ENCODE peak calls at places on chromosome 10, in four cellular contexts. One of them, this sample, is unnamed.

GRCh38 chr10:3406556-3406955 is 234.0 kb upstream of the PITRM1 start:
- DNase-seq in heart left ventricle: no peak
- DNase-seq in HFF-Myc: no peak
- DNase-seq in transverse colon: no peak
- DNase-seq in this sample: no peak

GRCh38 chr10:97633921-97634320 is 621 bp upstream of the MORN4 start:
- DNase-seq in heart left ventricle: no peak
- DNase-seq in HFF-Myc: no peak
- DNase-seq in transverse colon: peak; percentile 10
- DNase-seq in this sample: peak; percentile 34

GRCh38 chr10:132223156-132223590 is 36.4 kb downstream of the DPYSL4 start:
- DNase-seq in heart left ventricle: peak; percentile 83
- DNase-seq in HFF-Myc: peak; percentile 67
- DNase-seq in transverse colon: peak; percentile 80
- DNase-seq in this sample: peak; percentile 85

GRCh38 chr10:93219347-93219746 is 145.7 kb downstream of the CYP26A1 start:
- DNase-seq in heart left ventricle: no peak
- DNase-seq in HFF-Myc: no peak
- DNase-seq in transverse colon: no peak
- DNase-seq in this sample: no peak

GRCh38 chr10:76350583-76350982 is 919.2 kb downstream of the LRMDA start:
- DNase-seq in heart left ventricle: no peak
- DNase-seq in HFF-Myc: no peak
- DNase-seq in transverse colon: no peak
- DNase-seq in this sample: no peak

GRCh38 chr10:130053561-130053960 is 57.1 kb downstream of the C10orf143 start:
- DNase-seq in heart left ventricle: no peak
- DNase-seq in HFF-Myc: peak; percentile 7
- DNase-seq in transverse colon: no peak
- DNase-seq in this sample: no peak

GRCh38 chr10:3030765-3031164 is 36.6 kb upstream of the PFKP start:
- DNase-seq in heart left ventricle: no peak
- DNase-seq in HFF-Myc: no peak
- DNase-seq in transverse colon: no peak
- DNase-seq in this sample: no peak

GRCh38 chr10:34689053-34689452 is 126.0 kb downstream of the PARD3 start:
- DNase-seq in heart left ventricle: no peak
- DNase-seq in HFF-Myc: no peak
- DNase-seq in transverse colon: no peak
- DNase-seq in this sample: peak; percentile 70

GRCh38 chr10:32005050-32005449 is 51.2 kb downstream of the KIF5B start:
- DNase-seq in heart left ventricle: no peak
- DNase-seq in HFF-Myc: peak; percentile 31
- DNase-seq in transverse colon: peak; percentile 27
- DNase-seq in this sample: peak; percentile 58

GRCh38 chr10:36759111-36759805 is 366.1 kb upstream of the ANKRD30A start:
- DNase-seq in heart left ventricle: no peak
- DNase-seq in HFF-Myc: no peak
- DNase-seq in transverse colon: no peak
- DNase-seq in this sample: peak; percentile 90

GRCh38 chr10:119761106-119761505 is 35.3 kb downstream of the INPP5F start:
- DNase-seq in heart left ventricle: no peak
- DNase-seq in HFF-Myc: peak; percentile 39
- DNase-seq in transverse colon: no peak
- DNase-seq in this sample: peak; percentile 79

GRCh38 chr10:105827133-105827532 is 1186.0 kb downstream of the SORCS3 start:
- DNase-seq in heart left ventricle: no peak
- DNase-seq in HFF-Myc: no peak
- DNase-seq in transverse colon: no peak
- DNase-seq in this sample: no peak

GRCh38 chr10:47277352-47278151 is 22.4 kb upstream of the GDF10 start:
- DNase-seq in heart left ventricle: no peak
- DNase-seq in HFF-Myc: no peak
- DNase-seq in transverse colon: no peak
- DNase-seq in this sample: no peak

GRCh38 chr10:30056767-30057355 is 2.5 kb downstream of the JCAD start:
- DNase-seq in heart left ventricle: no peak
- DNase-seq in HFF-Myc: no peak
- DNase-seq in transverse colon: no peak
- DNase-seq in this sample: no peak

GRCh38 chr10:43254881-43255643 is 11.8 kb downstream of the RASGEF1A start:
- DNase-seq in heart left ventricle: no peak
- DNase-seq in HFF-Myc: no peak
- DNase-seq in transverse colon: no peak
- DNase-seq in this sample: no peak

GRCh38 chr10:106705576-106706526 is 458.7 kb downstream of the SORCS1 start:
- DNase-seq in heart left ventricle: peak; percentile 33
- DNase-seq in HFF-Myc: peak; percentile 26
- DNase-seq in transverse colon: peak; percentile 53
- DNase-seq in this sample: peak; percentile 76

GRCh38 chr10:128631801-128632241 is 505.6 kb upstream of the MKI67 start:
- DNase-seq in heart left ventricle: no peak
- DNase-seq in HFF-Myc: no peak
- DNase-seq in transverse colon: no peak
- DNase-seq in this sample: peak; percentile 10

GRCh38 chr10:110485541-110485940 is 12.2 kb upstream of the DUSP5 start:
- DNase-seq in heart left ventricle: no peak
- DNase-seq in HFF-Myc: no peak
- DNase-seq in transverse colon: no peak
- DNase-seq in this sample: no peak

GRCh38 chr10:107336061-107336460 is 171.6 kb upstream of the SORCS1 start:
- DNase-seq in heart left ventricle: no peak
- DNase-seq in HFF-Myc: no peak
- DNase-seq in transverse colon: no peak
- DNase-seq in this sample: no peak

GRCh38 chr10:63522129-63522687 is 1.0 kb downstream of the REEP3 start:
- DNase-seq in heart left ventricle: no peak
- DNase-seq in HFF-Myc: no peak
- DNase-seq in transverse colon: no peak
- DNase-seq in this sample: peak; percentile 31

DNA sequence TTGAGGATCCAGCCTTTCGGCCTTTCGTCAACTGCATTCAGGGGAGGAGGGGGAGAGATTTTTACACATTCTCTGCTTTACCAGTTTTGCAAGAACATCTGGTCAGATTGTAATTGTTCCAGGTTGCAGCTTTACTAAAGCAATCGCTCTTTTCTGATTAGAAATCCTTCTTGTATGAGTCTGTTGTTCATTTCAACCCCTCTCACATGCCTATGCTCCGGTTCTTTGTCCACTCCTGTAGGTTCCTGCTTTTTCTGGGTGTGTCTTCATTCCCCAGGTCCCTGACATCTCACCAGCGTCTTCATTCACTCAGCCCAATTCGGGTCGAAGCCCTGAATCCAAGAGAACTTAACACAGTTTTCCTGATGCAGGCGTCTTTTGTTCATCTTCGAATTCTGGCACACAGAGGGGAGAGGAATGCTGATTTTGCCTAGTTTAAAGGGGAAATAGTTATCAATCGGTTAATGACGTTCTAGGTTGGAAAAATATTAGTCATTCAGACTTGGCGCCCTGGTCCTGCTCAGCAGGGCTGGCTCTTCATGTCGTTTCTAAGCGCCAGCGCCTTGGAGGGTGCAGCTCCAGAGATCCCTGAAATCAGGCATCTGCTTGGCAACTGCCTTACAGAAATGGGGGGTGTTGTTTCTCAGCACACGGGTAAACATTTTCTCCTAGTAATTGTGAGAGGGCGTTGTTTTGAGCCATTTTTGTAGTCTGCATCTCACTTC is 1.1 kb upstream of the PRTFDC1 start:
- DNase-seq in heart left ventricle: peak; percentile 29
- DNase-seq in HFF-Myc: no peak
- DNase-seq in transverse colon: no peak
- DNase-seq in this sample: peak; percentile 88
- H3K4me3 ChIP-seq in heart left ventricle: peak overlapping the region; percentile 47
- H3K4me3 ChIP-seq in HFF-Myc: peak overlapping the region; percentile 25
- H3K4me3 ChIP-seq in transverse colon: peak overlapping the region; percentile 63
- H3K4me3 ChIP-seq in this sample: no peak overlapping the region

DNA sequence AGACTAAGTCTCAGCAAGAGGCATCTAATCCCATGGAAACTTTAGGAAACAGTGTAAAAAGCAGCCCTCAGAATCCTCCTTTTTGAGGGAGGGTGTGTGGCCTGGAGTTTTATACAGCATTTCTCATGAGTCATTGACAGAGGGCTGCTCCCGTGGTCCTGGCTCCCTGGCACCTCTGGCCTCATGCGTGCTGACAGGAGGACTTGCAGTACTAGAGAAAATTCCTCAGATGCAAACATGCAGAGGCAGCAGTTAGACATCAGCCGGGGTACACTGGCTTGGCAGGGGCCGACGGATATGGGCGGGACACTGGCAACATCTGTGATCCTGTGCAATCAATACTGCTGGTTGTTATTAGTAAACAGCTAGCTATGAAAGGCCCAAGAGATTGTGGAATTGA is 925.1 kb upstream of the CELF2 start:
- DNase-seq in heart left ventricle: peak; percentile 30
- DNase-seq in HFF-Myc: no peak
- DNase-seq in transverse colon: no peak
- DNase-seq in this sample: peak; percentile 86
- H3K4me3 ChIP-seq in heart left ventricle: no peak overlapping the region
- H3K4me3 ChIP-seq in HFF-Myc: no peak overlapping the region
- H3K4me3 ChIP-seq in transverse colon: no peak overlapping the region
- H3K4me3 ChIP-seq in this sample: no peak overlapping the region

GRCh38 chr10:91366687-91367086 is 43.5 kb upstream of the HECTD2 start:
- DNase-seq in heart left ventricle: no peak
- DNase-seq in HFF-Myc: no peak
- DNase-seq in transverse colon: no peak
- DNase-seq in this sample: no peak
- H3K4me3 ChIP-seq in heart left ventricle: no peak overlapping the region
- H3K4me3 ChIP-seq in HFF-Myc: no peak overlapping the region
- H3K4me3 ChIP-seq in transverse colon: no peak overlapping the region
- H3K4me3 ChIP-seq in this sample: no peak overlapping the region

GRCh38 chr10:121926157-121926556 is 1.7 kb downstream of the ATE1 start:
- DNase-seq in heart left ventricle: no peak
- DNase-seq in HFF-Myc: no peak
- DNase-seq in transverse colon: no peak
- DNase-seq in this sample: no peak
- H3K4me3 ChIP-seq in heart left ventricle: peak overlapping the region; percentile 90
- H3K4me3 ChIP-seq in HFF-Myc: peak overlapping the region; percentile 92
- H3K4me3 ChIP-seq in transverse colon: peak overlapping the region; percentile 73
- H3K4me3 ChIP-seq in this sample: no peak overlapping the region

GRCh38 chr10:75295901-75296441 is 60.2 kb upstream of the COMTD1 start:
- DNase-seq in heart left ventricle: peak; percentile 44
- DNase-seq in HFF-Myc: no peak
- DNase-seq in transverse colon: no peak
- DNase-seq in this sample: peak; percentile 18
- H3K4me3 ChIP-seq in heart left ventricle: no peak overlapping the region
- H3K4me3 ChIP-seq in HFF-Myc: no peak overlapping the region
- H3K4me3 ChIP-seq in transverse colon: peak overlapping the region; percentile 60
- H3K4me3 ChIP-seq in this sample: no peak overlapping the region

GRCh38 chr10:99234739-99235468 is 748 bp downstream of the HPSE2 start:
- DNase-seq in heart left ventricle: no peak
- DNase-seq in HFF-Myc: no peak
- DNase-seq in transverse colon: no peak
- DNase-seq in this sample: peak; percentile 20
- H3K4me3 ChIP-seq in heart left ventricle: peak overlapping the region; percentile 22
- H3K4me3 ChIP-seq in HFF-Myc: peak overlapping the region; percentile 41
- H3K4me3 ChIP-seq in transverse colon: peak overlapping the region; percentile 58
- H3K4me3 ChIP-seq in this sample: no peak overlapping the region

GRCh38 chr10:101782811-101783735 is at the start of gene NPM3:
- DNase-seq in heart left ventricle: peak; percentile 85
- DNase-seq in HFF-Myc: peak; percentile 46
- DNase-seq in transverse colon: peak; percentile 86
- DNase-seq in this sample: peak; percentile 80

GRCh38 chr10:101781984-101782810 is 1.0 kb downstream of the NPM3 start:
- DNase-seq in heart left ventricle: no peak
- DNase-seq in HFF-Myc: no peak
- DNase-seq in transverse colon: no peak
- DNase-seq in this sample: no peak

GRCh38 chr10:101785801-101786200 is 2.6 kb upstream of the NPM3 start:
- DNase-seq in heart left ventricle: no peak
- DNase-seq in HFF-Myc: no peak
- DNase-seq in transverse colon: no peak
- DNase-seq in this sample: no peak

GRCh38 chr10:101784558-101784957 is 1.3 kb upstream of the NPM3 start:
- DNase-seq in heart left ventricle: no peak
- DNase-seq in HFF-Myc: no peak
- DNase-seq in transverse colon: no peak
- DNase-seq in this sample: no peak

GRCh38 chr10:101783736-101784118 is 481 bp upstream of the NPM3 start:
- DNase-seq in heart left ventricle: no peak
- DNase-seq in HFF-Myc: no peak
- DNase-seq in transverse colon: no peak
- DNase-seq in this sample: peak; percentile 26
- H3K4me3 ChIP-seq in heart left ventricle: peak overlapping the region; percentile 59
- H3K4me3 ChIP-seq in HFF-Myc: peak overlapping the region; percentile 91
- H3K4me3 ChIP-seq in transverse colon: peak overlapping the region; percentile 60
- H3K4me3 ChIP-seq in this sample: peak overlapping the region; percentile 79

This sample was measured in cardiac fibroblast.